ENCODE peak calls at places on chromosomes 13 and 19, in four cellular contexts. L is A172, Y is pancreas, H is mesendoderm. G is an unnamed sample.

GRCh38 chr19:51026554-51026831 is at the start of gene KLK11:
- DNase-seq in H (no peak), L (no peak), Y (peak; percentile 70), G (peak; percentile 80)

GRCh38 chr19:50025022-50025793 is at the start of gene VRK3:
- DNase-seq in L (peak; percentile 100), Y (peak; percentile 99), H (peak; percentile 100), G (peak; percentile 99)

GRCh38 chr19:45862271-45862563 is 730 bp downstream of the SYMPK start:
- DNase-seq in Y (no peak), H (no peak), L (no peak), G (peak; percentile 43)

GRCh38 chr19:42092350-42092749 is 16.4 kb downstream of the ZNF574 start:
- DNase-seq in L (peak; percentile 49), Y (no peak), H (peak; percentile 40), G (no peak)

GRCh38 chr13:67013709-67014108 is 216.4 kb downstream of the PCDH9 start:
- DNase-seq in L (no peak), Y (no peak), H (no peak), G (no peak)

GRCh38 chr19:50242586-50242985 is 39.2 kb downstream of the MYH14 start:
- DNase-seq in H (no peak), L (peak; percentile 46), Y (no peak), G (no peak)

GRCh38 chr13:66805657-66806056 is 424.5 kb downstream of the PCDH9 start:
- DNase-seq in H (no peak), L (peak; percentile 21), Y (no peak), G (no peak)

GRCh38 chr19:16851031-16851712 is 22.0 kb downstream of the SIN3B start:
- DNase-seq in H (peak; percentile 13), Y (no peak), L (peak; percentile 46), G (no peak)

GRCh38 chr13:104171132-104171531 is 1104.9 kb upstream of the SLC10A2 start:
- DNase-seq in Y (no peak), L (no peak), H (no peak), G (no peak)

GRCh38 chr19:44539236-44539819 is 9.9 kb upstream of the CEACAM20 start:
- DNase-seq in Y (no peak), L (peak; percentile 16), H (no peak), G (no peak)

GRCh38 chr19:12777217-12778019 is 2.1 kb upstream of the HOOK2 start:
- DNase-seq in L (peak; percentile 53), H (peak; percentile 85), Y (peak; percentile 88), G (peak; percentile 97)

GRCh38 chr19:44671400-44671799 is at the start of gene CEACAM19:
- DNase-seq in H (no peak), L (no peak), Y (no peak), G (no peak)

GRCh38 chr13:33139186-33139585 is 123.0 kb downstream of the KL start:
- DNase-seq in Y (no peak), L (no peak), H (no peak), G (no peak)

GRCh38 chr13:50156140-50156539 is 140.9 kb downstream of the KCNRG start:
- DNase-seq in L (peak; percentile 49), Y (no peak), H (no peak), G (no peak)

GRCh38 chr19:4425531-4425930 is 23.1 kb downstream of the CHAF1A start:
- DNase-seq in H (no peak), Y (no peak), L (no peak), G (peak; percentile 20)

GRCh38 chr13:98461525-98462240 is 115.2 kb downstream of the STK24 start:
- DNase-seq in L (no peak), Y (no peak), H (no peak), G (peak; percentile 25)

GRCh38 chr13:78030351-78030750 is 111.7 kb upstream of the EDNRB start:
- DNase-seq in Y (no peak), L (no peak), H (no peak), G (no peak)

GRCh38 chr19:48807590-48808308 is 3.1 kb downstream of the BCAT2 start:
- DNase-seq in Y (no peak), L (peak; percentile 28), H (no peak), G (no peak)

GRCh38 chr13:40984670-40985366 is 34.3 kb downstream of the ELF1 start:
- DNase-seq in L (peak; percentile 19), Y (no peak), H (no peak), G (no peak)

GRCh38 chr13:29676535-29676934 is 81.0 kb upstream of the SLC7A1 start:
- DNase-seq in L (peak; percentile 40), Y (no peak), H (peak; percentile 3), G (no peak)

GRCh38 chr13:75771818-75772217 is 135.7 kb downstream of the LMO7 start:
- DNase-seq in Y (no peak), L (peak; percentile 81), H (no peak), G (no peak)